ENCODE peak calls at places on chromosomes 2 and 18, in eight cellular contexts. B, M, P, W, U, O, A and S are unnamed samples.
A peak's percentile ranks its signal among the peaks of the same experiment; 100 is the strongest.

GRCh38 chr2:219495531-219496122 is 3.1 kb upstream of the GMPPA start:
- DNase-seq in B (peak; percentile 64), M (no peak), P (peak; percentile 75), W (no peak), U (no peak), O (peak; percentile 85), A (peak; percentile 62), S (no peak)

GRCh38 chr18:41665210-41665609 is 289.8 kb upstream of the PIK3C3 start:
- DNase-seq in B (no peak), M (no peak), P (no peak), W (no peak), U (no peak), O (no peak), A (no peak), S (no peak)

GRCh38 chr2:27727257-27727656 is 44.3 kb upstream of the MRPL33 start:
- DNase-seq in B (no peak), M (no peak), P (no peak), W (no peak), U (no peak), O (no peak), A (peak; percentile 43), S (no peak)

GRCh38 chr2:115771516-115771915 is 1329.1 kb downstream of the DPP10 start:
- DNase-seq in B (no peak), M (no peak), P (no peak), W (no peak), U (no peak), O (no peak), A (no peak), S (no peak)

GRCh38 chr2:16038586-16038985 is 98.2 kb downstream of the MYCN start:
- DNase-seq in B (no peak), M (no peak), P (no peak), W (no peak), U (no peak), O (no peak), A (no peak), S (no peak)

GRCh38 chr2:150681120-150681796 is 193.8 kb upstream of the RND3 start:
- DNase-seq in B (no peak), M (no peak), P (no peak), W (no peak), U (no peak), O (no peak), A (no peak), S (no peak)

GRCh38 chr2:203814661-203815540 is 52.7 kb upstream of the CTLA4 start:
- DNase-seq in B (peak; percentile 50), M (peak; percentile 76), P (peak; percentile 35), W (peak; percentile 40), U (peak; percentile 35), O (peak; percentile 88), A (peak; percentile 71), S (no peak)

GRCh38 chr18:7174359-7175107 is 56.4 kb upstream of the LRRC30 start:
- DNase-seq in B (no peak), M (peak; percentile 72), P (no peak), W (no peak), U (peak; percentile 56), O (peak; percentile 10), A (no peak), S (no peak)

GRCh38 chr2:164498841-164499240 is 122.4 kb downstream of the GRB14 start:
- DNase-seq in B (no peak), M (no peak), P (no peak), W (no peak), U (no peak), O (no peak), A (no peak), S (no peak)

GRCh38 chr18:77209587-77209986 is 40.1 kb upstream of the GALR1 start:
- DNase-seq in B (no peak), M (no peak), P (no peak), W (no peak), U (no peak), O (no peak), A (no peak), S (no peak)

GRCh38 chr18:9000736-9001135 is 101.8 kb upstream of the NDUFV2 start:
- DNase-seq in B (no peak), M (no peak), P (no peak), W (no peak), U (no peak), O (no peak), A (no peak), S (no peak)

GRCh38 chr2:9736008-9736407 is 105.2 kb upstream of the YWHAQ start:
- DNase-seq in B (no peak), M (no peak), P (no peak), W (no peak), U (no peak), O (no peak), A (no peak), S (no peak)

GRCh38 chr2:101231253-101231652 is 21.4 kb upstream of the CNOT11 start:
- DNase-seq in B (no peak), M (no peak), P (no peak), W (no peak), U (no peak), O (no peak), A (no peak), S (no peak)

GRCh38 chr2:194706179-194706578 is 950.8 kb upstream of the SLC39A10 start:
- DNase-seq in B (no peak), M (no peak), P (no peak), W (no peak), U (no peak), O (no peak), A (no peak), S (no peak)

GRCh38 chr2:25294573-25295462 is 46.9 kb downstream of the DNMT3A start:
- DNase-seq in B (peak; percentile 12), M (peak; percentile 99), P (no peak), W (peak; percentile 39), U (peak; percentile 47), O (no peak), A (peak; percentile 80), S (no peak)

GRCh38 chr2:101396352-101396717 is 9.0 kb upstream of the CREG2 start:
- DNase-seq in B (no peak), M (no peak), P (no peak), W (no peak), U (no peak), O (peak; percentile 45), A (no peak), S (no peak)

DNA sequence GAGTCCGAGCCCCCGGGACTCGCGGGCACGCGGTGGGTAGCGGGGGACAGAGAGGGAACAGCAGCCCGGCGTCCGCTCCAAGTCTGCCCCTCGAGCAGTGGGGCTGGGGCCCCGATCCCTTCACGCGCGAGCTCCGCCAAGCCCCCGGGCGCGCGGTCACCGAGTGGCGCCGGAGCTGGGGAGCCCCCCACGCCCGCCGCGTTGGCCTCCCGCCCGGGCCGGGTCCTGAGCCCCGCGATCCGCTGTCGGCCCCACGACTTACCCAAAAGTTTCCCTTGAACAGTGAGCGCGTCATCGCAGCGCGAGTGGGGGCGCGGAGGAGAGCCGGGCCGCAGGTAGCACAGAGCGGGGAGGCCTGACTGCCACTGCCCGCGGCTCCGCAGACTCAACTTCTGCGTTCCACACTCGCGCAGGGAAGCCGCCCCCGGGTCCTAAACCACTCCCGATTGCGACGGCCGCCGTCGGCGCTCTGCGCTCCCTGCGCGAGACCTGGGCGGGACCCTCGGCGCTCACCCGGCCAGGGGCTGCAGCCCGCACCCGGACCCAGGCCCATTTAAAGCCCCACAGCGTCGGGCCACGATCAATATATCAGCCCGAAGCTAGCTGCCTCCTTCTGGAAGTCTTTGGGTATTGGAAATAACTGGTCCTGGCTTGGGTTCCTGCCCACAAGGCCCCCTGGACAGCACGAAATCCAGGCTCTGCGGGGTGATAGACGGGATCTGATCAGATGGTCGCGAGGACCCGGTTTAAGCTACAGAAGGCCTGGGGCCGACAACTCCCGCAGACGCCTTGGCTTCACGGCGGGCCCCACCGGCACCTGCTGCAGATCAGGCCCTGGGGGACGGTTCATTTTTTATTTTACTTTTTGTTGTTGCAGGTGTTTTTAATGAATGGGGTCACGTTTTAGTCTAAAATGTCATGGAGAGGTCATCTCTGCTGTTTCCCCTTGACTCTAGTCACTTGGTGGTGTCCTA is at the start of gene PSTPIP2:
- DNase-seq in B (peak; percentile 22), M (peak; percentile 96), P (peak; percentile 58), W (peak; percentile 64), U (peak; percentile 66), O (no peak), A (peak; percentile 71), S (no peak)
- TF ChIP-seq POLR2A in B (no peak), M (no peak), P (peak; percentile 66), W (peak; percentile 71), U (no peak), O (no peak), A (peak; percentile 24), S (no peak)

GRCh38 chr2:233418052-233418760 is 63.9 kb downstream of the DGKD start:
- DNase-seq in B (no peak), M (no peak), P (no peak), W (no peak), U (no peak), O (no peak), A (no peak), S (no peak)
- H3K4me1 ChIP-seq in B (peaks cover 98% of the 10 kb centered on the region), M (peaks cover 100% of the 10 kb centered on the region), P (peaks cover 12% of the 10 kb centered on the region), W (peaks cover 14% of the 10 kb centered on the region), U (no peaks in the 10 kb centered on the region), O (peaks cover 21% of the 10 kb centered on the region), A (peaks cover 73% of the 10 kb centered on the region), S (peaks cover 28% of the 10 kb centered on the region)

GRCh38 chr2:66437601-66438497 is 2.9 kb downstream of the MEIS1 start:
- DNase-seq in B (no peak), M (no peak), P (no peak), W (no peak), U (no peak), O (no peak), A (no peak), S (no peak)
- TF ChIP-seq POLR2AphosphoS5 in B (no peak), M (no peak), P (no peak), W (no peak), U (no peak), O (no peak), A (no peak), S (no peak)

DNA sequence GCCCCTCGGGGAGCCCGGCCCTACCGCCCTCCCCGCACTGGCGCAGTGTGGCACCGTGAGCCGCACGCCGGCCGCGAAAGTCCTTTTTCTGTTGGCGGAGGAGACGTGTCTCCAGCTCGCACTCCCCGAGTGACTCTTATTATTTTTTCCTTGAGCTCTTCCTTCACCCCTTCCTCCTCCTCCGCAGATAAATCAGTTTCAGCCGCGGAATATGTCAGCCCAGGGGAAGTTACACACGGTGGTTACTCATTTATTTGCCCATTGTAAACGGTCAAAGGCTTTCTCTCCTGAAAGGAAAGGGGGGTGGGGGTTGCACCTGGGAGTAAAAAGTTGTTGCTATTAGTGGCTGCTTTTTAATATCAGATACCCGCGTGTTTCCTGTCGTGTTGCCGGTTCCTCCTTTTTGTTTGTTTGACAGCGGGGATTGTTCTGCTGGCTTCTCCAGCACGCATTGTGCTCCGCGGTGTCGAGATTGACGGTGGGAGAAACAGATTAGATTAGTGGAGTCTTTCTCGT is 1.5 kb downstream of the CRIM1 start:
- DNase-seq in B (no peak), M (no peak), P (no peak), W (no peak), U (no peak), O (peak; percentile 69), A (peak; percentile 37), S (no peak)
- TF ChIP-seq POLR2A in B (no peak), M (no peak), P (no peak), W (no peak), U (no peak), O (no peak), A (no peak), S (no peak)

DNA sequence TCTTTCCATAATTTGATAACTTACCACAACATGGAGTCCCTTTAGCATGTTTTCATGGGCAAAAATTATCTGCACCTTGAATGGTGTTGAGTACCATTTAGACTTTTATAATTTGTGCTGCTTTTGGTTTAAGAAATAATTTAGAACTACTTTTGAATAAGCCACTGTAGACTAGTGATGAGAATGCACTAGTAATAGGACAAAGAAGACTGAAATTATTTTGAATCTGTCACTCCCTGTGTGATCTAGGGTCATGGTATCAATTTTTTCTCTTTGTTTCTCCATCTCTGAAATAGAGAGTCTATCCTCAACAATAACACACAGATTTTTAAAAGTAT is 37.7 kb downstream of the EFEMP1 start:
- DNase-seq in B (no peak), M (no peak), P (no peak), W (no peak), U (no peak), O (no peak), A (no peak), S (no peak)
- H3K4me1 ChIP-seq in B (peaks cover 12% of the 10 kb centered on the region), M (no peaks in the 10 kb centered on the region), P (peaks cover 2% of the 10 kb centered on the region), W (no peaks in the 10 kb centered on the region), U (no peaks in the 10 kb centered on the region), O (no peaks in the 10 kb centered on the region), A (no peaks in the 10 kb centered on the region), S (peaks cover 45% of the 10 kb centered on the region)